ENCODE peak calls at places on chromosome X, in ten cellular contexts. L is aorta; R is dorsolateral prefrontal cortex; I is fibroblast of lung; E is psoas muscle; C is mesendoderm; K is effector memory CD4-positive, alpha-beta T cell; D is right atrium auricular region; M is H1; Z is IMR-90. A is an unnamed sample.

GRCh38 chrX:111040377-111041017 is 55.5 kb upstream of the PAK3 start:
- DNase-seq in L (no peak), R (no peak), I (no peak), E (no peak), C (no peak), K (no peak), D (no peak), M (no peak), Z (peak; percentile 36), A (no peak)

GRCh38 chrX:23317799-23318724 is 16.6 kb upstream of the PTCHD1 start:
- DNase-seq in L (no peak), R (no peak), I (peak; percentile 4), E (no peak), C (peak; percentile 59), K (no peak), D (no peak), M (no peak), Z (no peak), A (peak; percentile 66)

GRCh38 chrX:120316587-120317283 is 5.5 kb upstream of the TMEM255A start:
- DNase-seq in L (no peak), R (no peak), I (no peak), E (no peak), C (no peak), K (no peak), D (no peak), M (no peak), Z (peak; percentile 29), A (no peak)

GRCh38 chrX:10208281-10208856 is 51.6 kb downstream of the CLCN4 start:
- DNase-seq in L (no peak), R (no peak), I (no peak), E (no peak), C (no peak), K (no peak), D (no peak), M (no peak), Z (no peak), A (no peak)

GRCh38 chrX:13647709-13648212 is 5.2 kb upstream of the TCEANC start:
- DNase-seq in L (peak; percentile 76), R (no peak), I (peak; percentile 91), E (peak; percentile 48), C (no peak), K (peak; percentile 51), D (peak; percentile 82), M (no peak), Z (peak; percentile 89), A (no peak)

GRCh38 chrX:115449742-115450141 is 111.2 kb upstream of the PLS3 start:
- DNase-seq in L (peak; percentile 74), R (no peak), I (peak; percentile 66), E (peak; percentile 34), C (no peak), K (no peak), D (peak; percentile 64), M (no peak), Z (no peak), A (no peak)

GRCh38 chrX:1224954-1225353 is 12.5 kb upstream of the CRLF2 start:
- DNase-seq in L (no peak), R (no peak), I (no peak), E (no peak), C (peak; percentile 99), K (no peak), D (no peak), M (no peak), Z (no peak), A (no peak)

GRCh38 chrX:67546496-67547423 is 2.9 kb downstream of the AR start:
- DNase-seq in L (no peak), R (no peak), I (no peak), E (peak; percentile 14), C (peak; percentile 70), K (no peak), D (no peak), M (no peak), Z (no peak), A (peak; percentile 12)

GRCh38 chrX:7263330-7263729 is 115.4 kb upstream of the PUDP start:
- DNase-seq in L (no peak), R (no peak), I (no peak), E (no peak), C (no peak), K (no peak), D (no peak), M (no peak), Z (no peak), A (no peak)

GRCh38 chrX:56313308-56313707 is 81.2 kb downstream of the KLF8 start:
- DNase-seq in L (no peak), R (no peak), I (no peak), E (no peak), C (no peak), K (no peak), D (no peak), M (no peak), Z (no peak), A (no peak)

DNA sequence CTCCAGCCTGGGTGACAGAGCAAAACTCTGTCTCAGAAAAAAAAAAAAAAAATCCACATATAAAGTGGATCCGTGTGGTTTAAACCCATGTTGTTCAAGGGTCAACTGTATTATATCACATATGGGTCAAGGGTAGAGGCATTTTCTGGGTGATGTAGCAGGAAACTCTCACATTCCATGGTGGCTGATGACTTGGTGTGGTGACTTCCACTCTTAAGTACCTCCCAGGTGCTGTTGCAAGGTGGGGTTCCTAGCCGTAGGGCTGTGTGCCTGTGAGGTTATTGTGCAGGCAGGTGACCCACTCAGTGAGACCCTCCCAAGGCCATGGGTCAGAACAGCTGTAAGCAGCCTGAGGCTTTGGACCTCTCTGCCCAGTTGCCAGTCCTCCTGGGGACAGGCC is 17.0 kb downstream of the ELF4 start:
- DNase-seq in L (no peak), R (no peak), I (no peak), E (no peak), C (no peak), K (no peak), D (no peak), M (no peak), Z (no peak), A (no peak)
- H3K27me3 ChIP-seq in L (no peaks in the 10 kb centered on the region), R (no peaks in the 10 kb centered on the region), I (no peaks in the 10 kb centered on the region), E (no peaks in the 10 kb centered on the region), C (no peaks in the 10 kb centered on the region), K (no peaks in the 10 kb centered on the region), D (no peaks in the 10 kb centered on the region), M (no peaks in the 10 kb centered on the region), Z (no peaks in the 10 kb centered on the region), A (no peaks in the 10 kb centered on the region)

GRCh38 chrX:40953369-40953768 is 131.9 kb upstream of the USP9X start:
- DNase-seq in L (no peak), R (no peak), I (no peak), E (no peak), C (no peak), K (no peak), D (no peak), M (no peak), Z (no peak), A (no peak)
- H3K4me3 ChIP-seq in L (no peak overlapping the region), R (no peak overlapping the region), I (no peak overlapping the region), E (no peak overlapping the region), C (no peak overlapping the region), K (no peak overlapping the region), D (no peak overlapping the region), M (no peak overlapping the region), Z (no peak overlapping the region), A (no peak overlapping the region)

DNA sequence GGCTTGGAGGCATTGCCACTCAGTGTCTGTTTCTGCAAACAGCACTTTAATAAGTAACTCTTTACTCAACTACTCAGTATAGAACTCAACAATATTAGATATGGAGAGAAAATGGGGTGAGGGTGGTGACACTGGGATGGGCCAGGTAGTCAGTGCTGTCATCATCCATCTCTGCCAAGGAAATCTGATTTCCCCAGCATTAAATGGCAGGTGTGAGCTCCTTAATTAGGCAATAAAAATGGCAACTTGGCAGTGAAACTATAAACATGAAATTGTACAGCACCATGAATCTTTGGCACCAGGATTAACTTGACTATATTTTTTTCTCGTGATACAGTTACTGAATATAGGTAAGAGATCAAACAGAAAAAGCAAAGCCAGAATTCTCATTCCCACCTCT is 146.2 kb downstream of the GLRA2 start:
- DNase-seq in L (no peak), R (no peak), I (no peak), E (no peak), C (no peak), K (no peak), D (no peak), M (no peak), Z (no peak), A (no peak)
- H3K27me3 ChIP-seq in L (no peaks in the 10 kb centered on the region), R (no peaks in the 10 kb centered on the region), I (no peaks in the 10 kb centered on the region), E (no peaks in the 10 kb centered on the region), C (no peaks in the 10 kb centered on the region), K (no peaks in the 10 kb centered on the region), D (no peaks in the 10 kb centered on the region), M (no peaks in the 10 kb centered on the region), Z (no peaks in the 10 kb centered on the region), A (no peaks in the 10 kb centered on the region)

GRCh38 chrX:2614911-2615310 is 76.2 kb upstream of the CD99 start:
- DNase-seq in L (no peak), R (no peak), I (peak; percentile 78), E (no peak), C (peak; percentile 94), K (no peak), D (no peak), M (no peak), Z (peak; percentile 83), A (peak; percentile 47)

GRCh38 chrX:2607113-2607512 is 84.0 kb upstream of the CD99 start:
- DNase-seq in L (no peak), R (no peak), I (no peak), E (no peak), C (no peak), K (no peak), D (no peak), M (no peak), Z (no peak), A (no peak)

GRCh38 chrX:2608638-2609430 is 82.3 kb upstream of the CD99 start:
- DNase-seq in L (peak; percentile 94), R (peak; percentile 39), I (peak; percentile 81), E (peak; percentile 86), C (peak; percentile 91), K (peak; percentile 75), D (peak; percentile 64), M (peak; percentile 58), Z (peak; percentile 72), A (peak; percentile 95)

GRCh38 chrX:2609431-2610238 is 81.5 kb upstream of the CD99 start:
- DNase-seq in L (no peak), R (no peak), I (peak; percentile 28), E (no peak), C (peak; percentile 66), K (no peak), D (no peak), M (no peak), Z (peak; percentile 17), A (no peak)

DNA sequence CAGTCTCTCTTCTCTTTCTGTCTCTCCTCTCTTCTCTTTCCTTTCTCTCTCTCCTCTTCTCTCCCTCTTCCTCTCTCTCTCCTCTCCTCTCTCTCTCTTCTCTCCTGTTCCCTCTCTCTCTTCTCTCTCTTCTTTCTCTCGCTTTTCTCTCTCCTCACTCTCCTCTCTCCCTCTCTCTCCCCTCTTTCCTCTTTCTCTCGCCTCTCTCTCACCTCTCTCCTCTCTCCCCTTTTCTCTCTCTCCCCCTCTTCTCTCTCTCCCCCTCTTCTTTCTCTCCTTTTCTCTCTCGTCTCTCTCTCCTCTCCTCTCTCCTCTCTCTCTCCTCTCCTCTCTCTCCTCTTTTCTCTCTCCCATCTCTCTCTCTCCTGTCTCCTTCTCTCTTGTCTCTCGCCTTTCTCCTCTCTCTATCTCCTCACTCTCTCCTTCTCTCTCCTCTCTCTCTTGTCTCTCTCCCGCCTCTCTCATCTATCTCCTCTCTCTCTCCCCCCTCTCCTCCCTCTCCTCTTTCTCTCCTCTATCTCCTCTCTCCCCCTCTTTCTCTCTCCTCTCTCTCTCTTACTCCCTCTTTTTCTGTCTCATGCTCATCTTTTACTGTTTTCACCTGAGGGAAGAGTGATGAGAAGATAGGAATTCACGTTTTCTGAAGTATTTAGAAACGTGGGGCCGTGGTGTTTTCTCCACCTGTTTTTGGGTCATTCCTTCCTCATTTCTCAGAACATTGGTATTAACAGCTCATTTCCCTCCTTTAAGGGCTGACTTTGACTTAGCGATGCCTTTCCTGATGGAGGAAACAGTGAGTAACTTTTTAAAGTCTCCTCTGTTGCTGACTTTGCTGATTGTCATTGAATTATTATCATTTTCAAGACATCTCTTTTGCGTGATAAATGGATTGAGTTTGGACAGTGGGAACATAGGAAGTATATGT is 80.6 kb upstream of the CD99 start:
- DNase-seq in L (no peak), R (no peak), I (peak; percentile 12), E (no peak), C (no peak), K (no peak), D (no peak), M (no peak), Z (peak; percentile 20), A (no peak)
- H3K4me3 ChIP-seq in L (peak overlapping the region; percentile 33), R (peak overlapping the region; percentile 59), I (peak overlapping the region; percentile 90), E (peak overlapping the region; percentile 73), C (peak overlapping the region; percentile 11), K (peak overlapping the region; percentile 22), D (peak overlapping the region; percentile 81), M (peak overlapping the region; percentile 77), Z (peak overlapping the region; percentile 10), A (peak overlapping the region; percentile 73)